ENCODE peak calls at places on chromosomes 6 and 20, in four cellular contexts. One of them, this sample, is unnamed.

GRCh38 chr6:12196326-12196936 is 93.7 kb upstream of the EDN1 start:
- DNase-seq in body of pancreas: no peak
- DNase-seq in gastrocnemius medialis: no peak
- DNase-seq in uterus: no peak
- DNase-seq in this sample: no peak

GRCh38 chr6:3929281-3929798 is 80.2 kb downstream of the FAM50B start:
- DNase-seq in body of pancreas: no peak
- DNase-seq in gastrocnemius medialis: no peak
- DNase-seq in uterus: peak
- DNase-seq in this sample: no peak

GRCh38 chr6:30121446-30122065 is 8.7 kb upstream of the TRIM31 start:
- DNase-seq in body of pancreas: no peak
- DNase-seq in gastrocnemius medialis: no peak
- DNase-seq in uterus: no peak
- DNase-seq in this sample: no peak

GRCh38 chr6:56420296-56420695 is 172.9 kb upstream of the COL21A1 start:
- DNase-seq in body of pancreas: no peak
- DNase-seq in gastrocnemius medialis: no peak
- DNase-seq in uterus: no peak
- DNase-seq in this sample: no peak

GRCh38 chr6:113184291-113184690 is 672.9 kb upstream of the MARCKS start:
- DNase-seq in body of pancreas: no peak
- DNase-seq in gastrocnemius medialis: no peak
- DNase-seq in uterus: no peak
- DNase-seq in this sample: no peak

GRCh38 chr20:38857703-38858102 is 52.2 kb downstream of the PPP1R16B start:
- DNase-seq in body of pancreas: no peak
- DNase-seq in gastrocnemius medialis: no peak
- DNase-seq in uterus: no peak
- DNase-seq in this sample: no peak

GRCh38 chr6:100622907-100623692 is 158.4 kb upstream of the SIM1 start:
- DNase-seq in body of pancreas: no peak
- DNase-seq in gastrocnemius medialis: no peak
- DNase-seq in uterus: no peak
- DNase-seq in this sample: no peak

GRCh38 chr6:139763468-139764214 is 389.2 kb upstream of the CITED2 start:
- DNase-seq in body of pancreas: no peak
- DNase-seq in gastrocnemius medialis: no peak
- DNase-seq in uterus: no peak
- DNase-seq in this sample: no peak

GRCh38 chr6:129073651-129074419 is 190.9 kb downstream of the LAMA2 start:
- DNase-seq in body of pancreas: no peak
- DNase-seq in gastrocnemius medialis: no peak
- DNase-seq in uterus: no peak
- DNase-seq in this sample: no peak

GRCh38 chr6:67544851-67545452 is 1090.1 kb upstream of the ADGRB3 start:
- DNase-seq in body of pancreas: no peak
- DNase-seq in gastrocnemius medialis: no peak
- DNase-seq in uterus: no peak
- DNase-seq in this sample: no peak

GRCh38 chr6:133965817-133966360 is 12.9 kb downstream of the TBPL1 start:
- DNase-seq in body of pancreas: no peak
- DNase-seq in gastrocnemius medialis: no peak
- DNase-seq in uterus: no peak
- DNase-seq in this sample: no peak

GRCh38 chr6:159606786-159607185 is 86.3 kb downstream of the SOD2 start:
- DNase-seq in body of pancreas: no peak
- DNase-seq in gastrocnemius medialis: no peak
- DNase-seq in uterus: no peak
- DNase-seq in this sample: no peak

GRCh38 chr6:41680182-41680965 is 42.1 kb downstream of the MDFI start:
- DNase-seq in body of pancreas: no peak
- DNase-seq in gastrocnemius medialis: no peak
- DNase-seq in uterus: no peak
- DNase-seq in this sample: no peak

GRCh38 chr20:61115627-61116026 is 136.4 kb upstream of the CDH4 start:
- DNase-seq in body of pancreas: no peak
- DNase-seq in gastrocnemius medialis: no peak
- DNase-seq in uterus: no peak
- DNase-seq in this sample: no peak

GRCh38 chr20:7585126-7585679 is 355.1 kb downstream of the HAO1 start:
- DNase-seq in body of pancreas: no peak
- DNase-seq in gastrocnemius medialis: no peak
- DNase-seq in uterus: no peak
- DNase-seq in this sample: no peak

GRCh38 chr6:139422105-139423036 is 47.9 kb upstream of the CITED2 start:
- DNase-seq in body of pancreas: peak
- DNase-seq in gastrocnemius medialis: no peak
- DNase-seq in uterus: no peak
- DNase-seq in this sample: no peak

GRCh38 chr6:142071981-142072380 is 60.7 kb upstream of the GJE1 start:
- DNase-seq in body of pancreas: no peak
- DNase-seq in gastrocnemius medialis: no peak
- DNase-seq in uterus: no peak
- DNase-seq in this sample: no peak

GRCh38 chr6:116697475-116697874 is 16.5 kb downstream of the KPNA5 start:
- DNase-seq in body of pancreas: no peak
- DNase-seq in gastrocnemius medialis: no peak
- DNase-seq in uterus: no peak
- DNase-seq in this sample: no peak

GRCh38 chr20:47917549-47918070 is 132.3 kb upstream of the SULF2 start:
- DNase-seq in body of pancreas: no peak
- DNase-seq in gastrocnemius medialis: no peak
- DNase-seq in uterus: no peak
- DNase-seq in this sample: no peak

GRCh38 chr6:144362042-144363018 is 77.2 kb downstream of the UTRN start:
- DNase-seq in body of pancreas: no peak
- DNase-seq in gastrocnemius medialis: no peak
- DNase-seq in uterus: peak
- DNase-seq in this sample: no peak

GRCh38 chr6:125099211-125100017 is 54.2 kb upstream of the TPD52L1 start:
- DNase-seq in body of pancreas: peak
- DNase-seq in gastrocnemius medialis: no peak
- DNase-seq in uterus: no peak
- DNase-seq in this sample: no peak

GRCh38 chr6:149248688-149249369 is 68.7 kb upstream of the TAB2 start:
- DNase-seq in body of pancreas: no peak
- DNase-seq in gastrocnemius medialis: no peak
- DNase-seq in uterus: no peak
- DNase-seq in this sample: no peak

GRCh38 chr6:148309301-148309700 is 33.3 kb upstream of the SASH1 start:
- DNase-seq in body of pancreas: no peak
- DNase-seq in gastrocnemius medialis: no peak
- DNase-seq in uterus: no peak
- DNase-seq in this sample: no peak

GRCh38 chr6:157761331-157761921 is 61.6 kb upstream of the SNX9 start:
- DNase-seq in body of pancreas: no peak
- DNase-seq in gastrocnemius medialis: no peak
- DNase-seq in uterus: peak
- DNase-seq in this sample: no peak

GRCh38 chr6:88164061-88164460 is 2.1 kb downstream of the CNR1 start:
- DNase-seq in body of pancreas: no peak
- DNase-seq in gastrocnemius medialis: no peak
- DNase-seq in uterus: no peak
- DNase-seq in this sample: no peak

GRCh38 chr6:88161921-88162320 is 4.2 kb downstream of the CNR1 start:
- DNase-seq in body of pancreas: no peak
- DNase-seq in gastrocnemius medialis: no peak
- DNase-seq in uterus: no peak
- DNase-seq in this sample: no peak

GRCh38 chr6:88165087-88165876 is 865 bp downstream of the CNR1 start:
- DNase-seq in body of pancreas: no peak
- DNase-seq in gastrocnemius medialis: no peak
- DNase-seq in uterus: no peak
- DNase-seq in this sample: no peak

GRCh38 chr6:88165877-88166492 is at the start of gene CNR1:
- DNase-seq in body of pancreas: peak
- DNase-seq in gastrocnemius medialis: peak
- DNase-seq in uterus: peak
- DNase-seq in this sample: peak

GRCh38 chr6:88163576-88163975 is 2.6 kb downstream of the CNR1 start:
- DNase-seq in body of pancreas: no peak
- DNase-seq in gastrocnemius medialis: no peak
- DNase-seq in uterus: no peak
- DNase-seq in this sample: no peak
- H3K4me3 ChIP-seq in body of pancreas: no peak
- H3K4me3 ChIP-seq in gastrocnemius medialis: no peak
- H3K4me3 ChIP-seq in uterus: no peak
- H3K4me3 ChIP-seq in this sample: no peak

GRCh38 chr20:33716498-33716897 is 3.6 kb downstream of the PXMP4 start:
- DNase-seq in body of pancreas: no peak
- DNase-seq in gastrocnemius medialis: no peak
- DNase-seq in uterus: no peak
- DNase-seq in this sample: no peak

GRCh38 chr20:33721391-33722140 is 1.5 kb upstream of the PXMP4 start:
- DNase-seq in body of pancreas: no peak
- DNase-seq in gastrocnemius medialis: no peak
- DNase-seq in uterus: no peak
- DNase-seq in this sample: no peak

GRCh38 chr20:33719277-33719988 is 677 bp downstream of the PXMP4 start:
- DNase-seq in body of pancreas: no peak
- DNase-seq in gastrocnemius medialis: no peak
- DNase-seq in uterus: no peak
- DNase-seq in this sample: no peak

GRCh38 chr20:33724439-33725094 is 4.5 kb upstream of the PXMP4 start:
- DNase-seq in body of pancreas: no peak
- DNase-seq in gastrocnemius medialis: no peak
- DNase-seq in uterus: no peak
- DNase-seq in this sample: no peak

GRCh38 chr20:33719989-33720709 is at the start of gene PXMP4:
- DNase-seq in body of pancreas: peak
- DNase-seq in gastrocnemius medialis: peak
- DNase-seq in uterus: peak
- DNase-seq in this sample: peak
- TF ChIP-seq POLR2A in body of pancreas: no peak
- TF ChIP-seq POLR2A in gastrocnemius medialis: no peak
- TF ChIP-seq POLR2A in uterus: peak
- TF ChIP-seq POLR2A in this sample: no peak

GRCh38 chr20:35443003-35443402 is 5.0 kb upstream of the GDF5 start:
- DNase-seq in body of pancreas: no peak
- DNase-seq in gastrocnemius medialis: no peak
- DNase-seq in uterus: no peak
- DNase-seq in this sample: no peak

GRCh38 chr20:35448788-35449373 is 6.5 kb upstream of the CEP250 start:
- DNase-seq in body of pancreas: no peak
- DNase-seq in gastrocnemius medialis: no peak
- DNase-seq in uterus: no peak
- DNase-seq in this sample: no peak

GRCh38 chr20:35447082-35447789 is 8.2 kb upstream of the CEP250 start:
- DNase-seq in body of pancreas: peak
- DNase-seq in gastrocnemius medialis: peak
- DNase-seq in uterus: peak
- DNase-seq in this sample: peak

GRCh38 chr20:35444226-35444625 is 6.2 kb upstream of the GDF5 start:
- DNase-seq in body of pancreas: no peak
- DNase-seq in gastrocnemius medialis: no peak
- DNase-seq in uterus: no peak
- DNase-seq in this sample: no peak

GRCh38 chr20:35446356-35447078 is 8.5 kb upstream of the GDF5 start:
- DNase-seq in body of pancreas: no peak
- DNase-seq in gastrocnemius medialis: no peak
- DNase-seq in uterus: no peak
- DNase-seq in this sample: no peak
- H3K4me3 ChIP-seq in body of pancreas: no peak
- H3K4me3 ChIP-seq in gastrocnemius medialis: peak
- H3K4me3 ChIP-seq in uterus: no peak
- H3K4me3 ChIP-seq in this sample: no peak

GRCh38 chr6:2467929-2468600 is 222.7 kb upstream of the GMDS start:
- DNase-seq in body of pancreas: no peak
- DNase-seq in gastrocnemius medialis: no peak
- DNase-seq in uterus: no peak
- DNase-seq in this sample: no peak
- TF ChIP-seq POLR2A in body of pancreas: no peak
- TF ChIP-seq POLR2A in gastrocnemius medialis: no peak
- TF ChIP-seq POLR2A in uterus: no peak
- TF ChIP-seq POLR2A in this sample: no peak

GRCh38 chr6:31356216-31356945 is 598 bp downstream of the HLA-B start:
- DNase-seq in body of pancreas: peak
- DNase-seq in gastrocnemius medialis: no peak
- DNase-seq in uterus: peak
- DNase-seq in this sample: no peak

GRCh38 chr6:31354248-31354647 is 2.7 kb downstream of the HLA-B start:
- DNase-seq in body of pancreas: no peak
- DNase-seq in gastrocnemius medialis: no peak
- DNase-seq in uterus: no peak
- DNase-seq in this sample: no peak

GRCh38 chr6:31356946-31357466 is at the start of gene HLA-B:
- DNase-seq in body of pancreas: peak
- DNase-seq in gastrocnemius medialis: peak
- DNase-seq in uterus: peak
- DNase-seq in this sample: peak

GRCh38 chr6:31354788-31355539 is 2.0 kb downstream of the HLA-B start:
- DNase-seq in body of pancreas: no peak
- DNase-seq in gastrocnemius medialis: no peak
- DNase-seq in uterus: no peak
- DNase-seq in this sample: no peak

DNA sequence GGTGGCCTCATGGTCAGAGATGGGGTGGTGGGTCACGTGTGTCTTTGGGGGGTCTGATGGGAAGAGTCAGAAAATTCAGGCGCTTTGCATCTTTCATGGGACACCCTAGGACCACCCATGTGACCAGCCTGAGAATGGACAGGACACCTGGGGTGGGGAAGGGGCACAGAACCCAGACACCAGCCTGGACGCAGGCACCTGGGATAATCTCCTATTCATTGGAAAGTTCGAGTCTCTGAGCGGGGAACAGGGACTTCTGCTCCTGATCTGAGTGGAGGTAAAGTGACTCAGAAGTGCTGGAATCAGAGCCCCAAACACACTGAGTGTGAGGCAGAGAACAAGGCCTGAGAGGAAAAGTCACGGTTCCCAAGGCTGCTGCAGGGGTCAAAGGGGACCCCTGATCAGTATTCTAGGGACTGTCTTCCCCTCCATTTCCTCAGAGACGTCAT is 1.4 kb downstream of the HLA-B start:
- DNase-seq in body of pancreas: no peak
- DNase-seq in gastrocnemius medialis: no peak
- DNase-seq in uterus: no peak
- DNase-seq in this sample: no peak
- H3K4me3 ChIP-seq in body of pancreas: peak
- H3K4me3 ChIP-seq in gastrocnemius medialis: peak
- H3K4me3 ChIP-seq in uterus: peak
- H3K4me3 ChIP-seq in this sample: peak

DNA sequence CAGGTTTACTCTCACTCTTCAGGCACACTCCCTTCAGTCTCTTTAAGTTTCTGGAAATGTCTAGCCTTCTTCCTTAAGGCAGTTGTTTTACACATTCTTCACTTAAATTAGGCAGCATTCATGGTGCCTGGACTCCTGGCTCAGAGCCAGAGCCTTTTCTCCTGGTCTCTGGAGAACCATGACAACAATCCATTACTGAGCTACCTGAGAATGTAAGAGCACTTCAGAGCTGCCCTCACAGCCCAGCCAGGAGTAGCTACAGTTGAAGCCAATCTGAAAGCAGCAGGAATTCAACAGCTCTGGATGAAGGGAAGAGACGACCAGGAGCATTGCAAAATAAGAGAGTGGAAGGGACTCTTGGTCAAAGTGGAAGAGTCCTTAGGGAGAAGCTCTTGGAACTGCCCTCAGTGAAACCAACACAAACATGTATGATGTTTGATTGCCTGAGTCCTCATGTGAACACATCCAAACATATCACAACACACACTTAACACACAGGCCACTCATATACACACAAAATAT is 416.8 kb upstream of the SPTLC3 start:
- DNase-seq in body of pancreas: no peak
- DNase-seq in gastrocnemius medialis: no peak
- DNase-seq in uterus: no peak
- DNase-seq in this sample: no peak
- TF ChIP-seq POLR2A in body of pancreas: no peak
- TF ChIP-seq POLR2A in gastrocnemius medialis: no peak
- TF ChIP-seq POLR2A in uterus: no peak
- TF ChIP-seq POLR2A in this sample: no peak

This sample was measured in lower leg skin.